ENCODE peak calls at places on chromosome 14, in eight cellular contexts. E, S, Y, J, D, O, N and M are unnamed samples.

GRCh38 chr14:72547999-72548398 is 345.9 kb downstream of the DPF3 start:
- DNase-seq in E (no peak), S (peak), Y (no peak), J (no peak), D (no peak), O (no peak), N (no peak), M (no peak)

GRCh38 chr14:100525615-100526014 is 61.6 kb downstream of the BEGAIN start:
- DNase-seq in E (no peak), S (no peak), Y (no peak), J (peak), D (no peak), O (no peak), N (no peak), M (no peak)

GRCh38 chr14:94461526-94462218 is 9.1 kb upstream of the SERPINA11 start:
- DNase-seq in E (no peak), S (no peak), Y (no peak), J (no peak), D (no peak), O (no peak), N (no peak), M (no peak)

GRCh38 chr14:31388687-31389413 is 31.5 kb downstream of the HEATR5A start:
- DNase-seq in E (no peak), S (no peak), Y (no peak), J (no peak), D (no peak), O (no peak), N (no peak), M (no peak)

GRCh38 chr14:59727073-59727661 is 143.4 kb downstream of the RTN1 start:
- DNase-seq in E (no peak), S (no peak), Y (no peak), J (no peak), D (no peak), O (no peak), N (peak), M (no peak)

GRCh38 chr14:100383727-100384158 is 60.6 kb downstream of the SLC25A47 start:
- DNase-seq in E (peak), S (peak), Y (peak), J (peak), D (no peak), O (peak), N (peak), M (peak)

GRCh38 chr14:106657460-106657859 is 1131.1 kb downstream of the TMEM121 start:
- DNase-seq in E (no peak), S (no peak), Y (peak), J (no peak), D (no peak), O (no peak), N (no peak), M (no peak)

GRCh38 chr14:46344327-46344937 is 307.1 kb downstream of the RPL10L start:
- DNase-seq in E (no peak), S (peak), Y (no peak), J (no peak), D (no peak), O (no peak), N (no peak), M (no peak)

GRCh38 chr14:68655961-68656360 is 136.9 kb downstream of the ZFP36L1 start:
- DNase-seq in E (no peak), S (no peak), Y (no peak), J (no peak), D (no peak), O (peak), N (peak), M (no peak)

GRCh38 chr14:72301352-72301751 is 369.1 kb downstream of the RGS6 start:
- DNase-seq in E (no peak), S (no peak), Y (no peak), J (no peak), D (no peak), O (no peak), N (no peak), M (no peak)

GRCh38 chr14:63203618-63204406 is 431 bp upstream of the RHOJ start:
- DNase-seq in E (peak), S (peak), Y (no peak), J (peak), D (peak), O (peak), N (peak), M (peak)

GRCh38 chr14:101687756-101688546 is 73.6 kb upstream of the PPP2R5C start:
- DNase-seq in E (no peak), S (no peak), Y (no peak), J (no peak), D (no peak), O (no peak), N (no peak), M (no peak)

GRCh38 chr14:21308479-21309237 is 28.8 kb downstream of the RPGRIP1 start:
- DNase-seq in E (peak), S (peak), Y (peak), J (peak), D (peak), O (no peak), N (peak), M (peak)

GRCh38 chr14:51472881-51473280 is 178.8 kb upstream of the FRMD6 start:
- DNase-seq in E (no peak), S (peak), Y (no peak), J (no peak), D (no peak), O (no peak), N (no peak), M (peak)

GRCh38 chr14:102225936-102226335 is 79.0 kb downstream of the MOK start:
- DNase-seq in E (no peak), S (no peak), Y (no peak), J (no peak), D (no peak), O (no peak), N (no peak), M (no peak)

GRCh38 chr14:52131640-52132320 is 62.9 kb upstream of the NID2 start:
- DNase-seq in E (peak), S (peak), Y (no peak), J (peak), D (peak), O (peak), N (peak), M (peak)

GRCh38 chr14:28321475-28322244 is 444.9 kb upstream of the FOXG1 start:
- DNase-seq in E (no peak), S (no peak), Y (no peak), J (no peak), D (no peak), O (no peak), N (no peak), M (no peak)

GRCh38 chr14:81366259-81366658 is 33.9 kb downstream of the STON2 start:
- DNase-seq in E (no peak), S (peak), Y (no peak), J (no peak), D (no peak), O (no peak), N (no peak), M (no peak)

GRCh38 chr14:62206456-62206855 is 444.2 kb downstream of the SNAPC1 start:
- DNase-seq in E (no peak), S (peak), Y (no peak), J (no peak), D (no peak), O (no peak), N (no peak), M (no peak)

GRCh38 chr14:23181946-23182345 is 1.5 kb downstream of the SLC7A8 start:
- DNase-seq in E (no peak), S (no peak), Y (no peak), J (no peak), D (no peak), O (no peak), N (no peak), M (no peak)

GRCh38 chr14:58765375-58765774 is 127.6 kb downstream of the DACT1 start:
- DNase-seq in E (no peak), S (no peak), Y (no peak), J (peak), D (no peak), O (no peak), N (peak), M (no peak)

GRCh38 chr14:74491952-74492351 is 1.2 kb downstream of the NPC2 start:
- DNase-seq in E (no peak), S (peak), Y (no peak), J (no peak), D (no peak), O (no peak), N (no peak), M (no peak)

GRCh38 chr14:51828017-51828797 is 32.2 kb upstream of the GNG2 start:
- DNase-seq in E (no peak), S (peak), Y (peak), J (peak), D (no peak), O (no peak), N (peak), M (no peak)

GRCh38 chr14:33836895-33837577 is 113.8 kb downstream of the EGLN3 start:
- DNase-seq in E (no peak), S (no peak), Y (no peak), J (no peak), D (no peak), O (no peak), N (no peak), M (no peak)

GRCh38 chr14:22558221-22558913 is 30.7 kb downstream of the DAD1 start:
- DNase-seq in E (no peak), S (no peak), Y (peak), J (no peak), D (no peak), O (no peak), N (no peak), M (no peak)

GRCh38 chr14:104554088-104554607 is 25.4 kb upstream of the C14orf180 start:
- DNase-seq in E (no peak), S (no peak), Y (no peak), J (peak), D (no peak), O (peak), N (peak), M (no peak)

GRCh38 chr14:91484744-91485143 is 25.4 kb downstream of the PPP4R3A start:
- DNase-seq in E (no peak), S (no peak), Y (no peak), J (no peak), D (no peak), O (no peak), N (no peak), M (no peak)

GRCh38 chr14:77965919-77966435 is 166.1 kb downstream of the ADCK1 start:
- DNase-seq in E (no peak), S (no peak), Y (no peak), J (no peak), D (no peak), O (no peak), N (peak), M (peak)

GRCh38 chr14:31060253-31060875 is 34.2 kb upstream of the STRN3 start:
- DNase-seq in E (no peak), S (no peak), Y (no peak), J (no peak), D (no peak), O (no peak), N (no peak), M (no peak)

GRCh38 chr14:84254205-84254788 is 1275.6 kb upstream of the FLRT2 start:
- DNase-seq in E (no peak), S (no peak), Y (no peak), J (no peak), D (no peak), O (no peak), N (no peak), M (no peak)

GRCh38 chr14:83988274-83988673 is 1541.7 kb upstream of the FLRT2 start:
- DNase-seq in E (no peak), S (no peak), Y (no peak), J (no peak), D (no peak), O (no peak), N (no peak), M (no peak)

GRCh38 chr14:52023518-52023917 is 34.2 kb downstream of the RTRAF start:
- DNase-seq in E (no peak), S (peak), Y (no peak), J (no peak), D (no peak), O (no peak), N (no peak), M (no peak)

GRCh38 chr14:63952053-63952932 is 99.5 kb downstream of the SYNE2 start:
- DNase-seq in E (no peak), S (no peak), Y (no peak), J (peak), D (no peak), O (no peak), N (no peak), M (no peak)

GRCh38 chr14:75831455-75831854 is 150.3 kb downstream of the TGFB3 start:
- DNase-seq in E (peak), S (peak), Y (peak), J (peak), D (no peak), O (peak), N (peak), M (no peak)

GRCh38 chr14:94113908-94114588 is 3.5 kb downstream of the IFI27 start:
- DNase-seq in E (no peak), S (no peak), Y (no peak), J (no peak), D (no peak), O (peak), N (no peak), M (no peak)

GRCh38 chr14:100988411-100988900 is 84.9 kb upstream of the RTL1 start:
- DNase-seq in E (no peak), S (peak), Y (no peak), J (no peak), D (no peak), O (no peak), N (no peak), M (no peak)